ENCODE peak calls at places on chromosomes 11 and 22, in seven cellular contexts. J is brain microvascular endothelial cell, N is WTC11, L is body of pancreas, O is thyroid gland, F is hepatocyte, H is neural progenitor cell. R is an unnamed sample.

GRCh38 chr11:33329705-33330329 is 72.6 kb downstream of the HIPK3 start:
- DNase-seq in J (peak), N (peak), L (peak), O (peak), F (peak), H (peak), R (peak)

GRCh38 chr11:71465054-71465453 is 12.1 kb downstream of the NADSYN1 start:
- DNase-seq in J (no peak), N (no peak), L (no peak), O (no peak), F (no peak), H (no peak), R (no peak)

GRCh38 chr11:109267293-109268095 is 154.5 kb upstream of the C11orf87 start:
- DNase-seq in J (no peak), N (no peak), L (no peak), O (no peak), F (no peak), H (no peak), R (peak)

GRCh38 chr22:46842606-46843005 is 80.2 kb downstream of the TBC1D22A start:
- DNase-seq in J (no peak), N (no peak), L (no peak), O (no peak), F (no peak), H (no peak), R (no peak)

GRCh38 chr11:72856065-72856464 is 41.9 kb downstream of the ATG16L2 start:
- DNase-seq in J (no peak), N (no peak), L (no peak), O (no peak), F (no peak), H (no peak), R (no peak)

GRCh38 chr11:79434263-79434662 is 6.6 kb downstream of the TENM4 start:
- DNase-seq in J (no peak), N (no peak), L (no peak), O (no peak), F (no peak), H (no peak), R (no peak)

GRCh38 chr22:42621505-42622002 is 6.9 kb upstream of the POLDIP3 start:
- DNase-seq in J (peak), N (peak), L (peak), O (peak), F (peak), H (peak), R (peak)

GRCh38 chr22:49935561-49935960 is 17.1 kb downstream of the CRELD2 start:
- DNase-seq in J (no peak), N (no peak), L (no peak), O (no peak), F (peak), H (no peak), R (no peak)

GRCh38 chr11:78032090-78032489 is 9.0 kb upstream of the KCTD14 start:
- DNase-seq in J (no peak), N (no peak), L (peak), O (peak), F (peak), H (no peak), R (no peak)

GRCh38 chr22:44676441-44677298 is 25.3 kb upstream of the PRR5 start:
- DNase-seq in J (no peak), N (no peak), L (no peak), O (no peak), F (peak), H (no peak), R (no peak)

GRCh38 chr22:26599505-26599904 is 9.6 kb upstream of the TPST2 start:
- DNase-seq in J (no peak), N (no peak), L (no peak), O (no peak), F (no peak), H (no peak), R (no peak)

DNA sequence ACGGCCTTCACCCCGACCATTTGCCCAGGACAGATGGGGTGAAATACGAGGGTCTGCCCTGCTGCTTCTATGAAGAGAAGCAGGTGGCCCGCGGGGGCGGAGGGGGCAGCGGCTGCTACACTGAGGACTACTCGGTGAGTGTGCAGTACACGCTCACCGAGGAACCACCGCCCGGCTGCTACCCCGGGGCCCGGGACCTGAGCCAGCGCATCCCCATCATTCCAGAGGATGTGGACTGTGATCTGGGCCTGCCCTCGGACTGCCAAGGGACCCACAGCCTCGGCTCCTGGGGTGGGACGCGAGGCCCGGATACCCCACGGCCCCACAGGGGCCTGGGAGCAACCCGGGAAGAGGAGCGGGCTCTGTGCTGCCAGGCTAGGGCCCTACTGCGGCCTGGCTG is 11.2 kb downstream of the C22orf31 start:
- DNase-seq in J (no peak), N (no peak), L (no peak), O (no peak), F (no peak), H (no peak), R (no peak)
- TF ChIP-seq CTCF in J (no peak), N (no peak), L (no peak), O (no peak), F (no peak), H (no peak), R (no peak)

GRCh38 chr11:1197886-1198765 is 24.7 kb upstream of the MUC5B start:
- DNase-seq in J (no peak), N (peak), L (peak), O (no peak), F (no peak), H (no peak), R (no peak)
- TF ChIP-seq CTCF in J (no peak), N (no peak), L (no peak), O (no peak), F (no peak), H (peak), R (no peak)

GRCh38 chr11:114256176-114256897 is 39.9 kb upstream of the NNMT start:
- DNase-seq in J (no peak), N (no peak), L (no peak), O (no peak), F (no peak), H (peak), R (no peak)

GRCh38 chr11:114256898-114257286 is 39.3 kb upstream of the NNMT start:
- DNase-seq in J (no peak), N (no peak), L (no peak), O (no peak), F (no peak), H (no peak), R (no peak)

GRCh38 chr11:114258696-114259095 is 37.5 kb upstream of the NNMT start:
- DNase-seq in J (no peak), N (no peak), L (no peak), O (no peak), F (no peak), H (no peak), R (no peak)

GRCh38 chr11:114259124-114259526 is 37.1 kb upstream of the NNMT start:
- DNase-seq in J (no peak), N (no peak), L (peak), O (peak), F (no peak), H (no peak), R (peak)

DNA sequence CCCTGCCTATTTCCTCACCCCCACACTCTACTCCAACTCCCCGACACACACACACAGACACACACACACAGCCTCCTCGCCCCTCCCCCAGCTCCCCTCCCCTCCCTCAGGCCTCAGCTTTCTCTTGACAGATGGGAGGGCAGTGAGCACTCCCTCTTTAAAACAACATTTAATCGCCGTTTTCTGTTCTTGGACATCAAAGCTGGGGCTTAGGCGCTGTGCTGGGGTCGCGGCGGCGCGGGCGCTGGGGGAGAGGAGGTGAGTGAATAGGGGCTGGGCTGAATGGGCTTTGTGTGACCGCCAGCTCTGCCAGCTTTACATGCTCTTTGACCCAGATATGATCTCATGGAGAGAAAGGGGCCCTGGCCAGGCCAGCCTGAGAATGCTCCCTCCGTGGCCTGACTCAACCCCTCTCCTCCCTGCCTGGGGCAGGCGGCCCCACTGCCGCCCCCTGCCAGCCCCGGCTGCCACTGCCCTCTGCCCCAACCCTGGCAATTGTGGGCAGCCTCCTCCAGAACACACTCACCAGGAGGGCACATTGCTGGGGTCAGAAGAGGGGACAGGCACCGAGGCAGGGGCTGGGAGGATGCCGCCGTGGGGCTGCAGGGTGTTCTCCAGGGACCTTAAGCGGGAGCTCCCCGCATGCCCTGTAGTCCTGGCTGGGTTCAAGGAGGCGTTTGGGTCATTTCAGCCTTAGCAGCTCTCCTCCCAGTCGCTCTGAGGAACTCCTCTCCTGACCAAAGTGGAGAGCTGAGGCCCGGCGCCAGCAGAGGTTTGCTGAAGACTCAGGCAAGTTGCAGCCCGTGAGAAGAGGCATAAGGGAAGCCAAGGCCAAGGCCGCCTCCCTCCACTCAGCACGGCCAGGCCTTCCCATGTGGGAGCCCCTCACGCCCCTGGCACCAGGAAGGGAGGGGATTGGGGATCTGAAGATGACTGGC is 38.3 kb upstream of the NNMT start:
- DNase-seq in J (no peak), N (peak), L (peak), O (peak), F (peak), H (peak), R (peak)
- TF ChIP-seq CTCF in J (peak), N (no peak), L (no peak), O (no peak), F (peak), H (peak), R (peak)

DNA sequence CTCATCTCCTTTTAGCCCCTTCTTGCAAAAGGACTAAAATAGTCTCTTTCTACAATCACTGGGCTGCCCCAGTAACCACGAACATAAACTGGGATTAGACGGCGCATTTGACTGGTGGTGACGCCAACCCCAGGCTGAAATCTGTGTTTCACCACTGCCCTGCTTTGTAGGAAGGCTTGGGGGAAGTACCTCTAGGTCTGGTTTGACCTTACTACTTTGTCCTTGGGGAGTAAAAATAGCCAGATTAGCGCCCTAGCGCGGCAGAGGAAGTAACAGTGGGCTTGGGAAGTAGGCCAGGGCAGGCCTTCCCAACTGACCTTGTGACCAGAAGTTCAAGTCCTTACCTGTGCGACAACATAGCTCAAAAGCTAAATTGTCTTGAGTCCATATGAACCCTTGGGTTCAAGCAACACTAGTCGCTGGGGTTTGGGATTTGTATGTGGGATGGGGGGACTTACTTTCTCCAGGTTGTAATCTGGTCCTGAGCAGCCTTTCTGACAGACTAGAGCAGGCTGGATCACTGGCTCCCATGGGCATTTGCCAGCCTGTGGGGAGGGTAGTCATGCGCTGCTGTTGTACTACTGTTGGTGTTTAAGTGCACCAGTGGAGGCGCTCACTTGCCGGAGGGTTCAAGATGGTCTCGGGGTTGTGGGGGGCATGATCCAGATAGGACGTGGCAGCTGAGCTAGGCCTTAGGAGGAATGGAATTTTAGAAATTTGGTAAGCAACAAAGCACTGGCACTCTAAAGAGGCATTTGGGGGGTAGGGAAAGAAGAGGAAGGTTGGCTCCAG is 953 bp upstream of the PACS1 start:
- DNase-seq in J (peak), N (peak), L (peak), O (peak), F (peak), H (no peak), R (peak)
- TF ChIP-seq CTCF in J (peak), N (no peak), L (peak), O (no peak), F (no peak), H (peak), R (peak)

GRCh38 chr22:35631597-35631996 is 14.5 kb upstream of the MB start:
- DNase-seq in J (peak), N (peak), L (peak), O (peak), F (peak), H (no peak), R (peak)
- TF ChIP-seq CTCF in J (peak), N (peak), L (peak), O (no peak), F (peak), H (peak), R (peak)

GRCh38 chr11:64564947-64565889 is 25.8 kb upstream of the SLC22A12 start:
- DNase-seq in J (no peak), N (peak), L (no peak), O (no peak), F (no peak), H (peak), R (no peak)
- TF ChIP-seq CTCF in J (no peak), N (no peak), L (no peak), O (no peak), F (peak), H (peak), R (peak)